ENCODE peak calls at places on chromosome 6, in seven cellular contexts. Z is cardiac muscle cell; X is colonic mucosa; T is fibroblast of mammary gland; U is GM23248; O is epithelial cell of esophagus; Y is Jurkat, Clone E6-1. G is an unnamed sample.

GRCh38 chr6:163579111-163579879 is 164.8 kb downstream of the QKI start:
- DNase-seq in Z (no peak), X (no peak), T (peak), U (peak), O (no peak), Y (no peak), G (no peak)

GRCh38 chr6:142474446-142475289 is 172.9 kb downstream of the ADGRG6 start:
- DNase-seq in Z (peak), X (peak), T (peak), U (peak), O (peak), Y (peak), G (peak)

GRCh38 chr6:163491901-163492300 is 77.4 kb downstream of the QKI start:
- DNase-seq in Z (no peak), X (no peak), T (no peak), U (no peak), O (no peak), Y (no peak), G (no peak)

GRCh38 chr6:14316911-14317535 is 199.5 kb downstream of the CD83 start:
- DNase-seq in Z (no peak), X (peak), T (no peak), U (no peak), O (no peak), Y (peak), G (peak)

GRCh38 chr6:45812937-45813336 is 202.7 kb downstream of the CLIC5 start:
- DNase-seq in Z (peak), X (no peak), T (no peak), U (no peak), O (no peak), Y (no peak), G (no peak)

GRCh38 chr6:154134471-154135147 is 95.6 kb downstream of the OPRM1 start:
- DNase-seq in Z (no peak), X (no peak), T (no peak), U (no peak), O (no peak), Y (no peak), G (no peak)

GRCh38 chr6:1068905-1069304 is 243.0 kb upstream of the FOXQ1 start:
- DNase-seq in Z (no peak), X (no peak), T (no peak), U (no peak), O (no peak), Y (no peak), G (no peak)

GRCh38 chr6:143301204-143301603 is 149.3 kb downstream of the ADAT2 start:
- DNase-seq in Z (no peak), X (no peak), T (no peak), U (no peak), O (no peak), Y (no peak), G (no peak)

GRCh38 chr6:137692806-137693205 is 174.3 kb upstream of the TNFAIP3 start:
- DNase-seq in Z (no peak), X (no peak), T (peak), U (peak), O (peak), Y (no peak), G (no peak)

GRCh38 chr6:816510-817084 is 123.7 kb upstream of the EXOC2 start:
- DNase-seq in Z (no peak), X (no peak), T (no peak), U (no peak), O (no peak), Y (peak), G (no peak)

GRCh38 chr6:109260126-109260525 is 122.1 kb downstream of the CD164 start:
- DNase-seq in Z (peak), X (no peak), T (peak), U (peak), O (peak), Y (no peak), G (no peak)

GRCh38 chr6:90251295-90251992 is 45.2 kb downstream of the BACH2 start:
- DNase-seq in Z (no peak), X (no peak), T (peak), U (no peak), O (peak), Y (no peak), G (no peak)

GRCh38 chr6:96631248-96631647 is 68.3 kb downstream of the FHL5 start:
- DNase-seq in Z (peak), X (no peak), T (peak), U (peak), O (peak), Y (no peak), G (no peak)

GRCh38 chr6:41039060-41039998 is at the start of gene UNC5CL:
- DNase-seq in Z (peak), X (peak), T (peak), U (peak), O (peak), Y (peak), G (peak)

GRCh38 chr6:149060300-149060984 is 257.1 kb upstream of the TAB2 start:
- DNase-seq in Z (peak), X (peak), T (no peak), U (no peak), O (no peak), Y (peak), G (peak)

GRCh38 chr6:169407338-169407737 is 153.7 kb upstream of the THBS2 start:
- DNase-seq in Z (no peak), X (no peak), T (no peak), U (peak), O (no peak), Y (no peak), G (no peak)

GRCh38 chr6:143236151-143236788 is 175.6 kb downstream of the AIG1 start:
- DNase-seq in Z (no peak), X (no peak), T (peak), U (peak), O (no peak), Y (no peak), G (peak)

GRCh38 chr6:11926594-11927407 is 85.3 kb upstream of the HIVEP1 start:
- DNase-seq in Z (no peak), X (no peak), T (no peak), U (no peak), O (no peak), Y (no peak), G (no peak)

GRCh38 chr6:17927705-17928104 is 59.7 kb downstream of the KIF13A start:
- DNase-seq in Z (no peak), X (no peak), T (no peak), U (no peak), O (no peak), Y (no peak), G (no peak)

GRCh38 chr6:71289039-71289801 is 609 bp downstream of the OGFRL1 start:
- DNase-seq in Z (peak), X (peak), T (peak), U (peak), O (peak), Y (no peak), G (no peak)

GRCh38 chr6:134288538-134289203 is 29.2 kb downstream of the SGK1 start:
- DNase-seq in Z (peak), X (no peak), T (peak), U (peak), O (peak), Y (peak), G (no peak)

GRCh38 chr6:20840675-20841074 is 306.4 kb downstream of the CDKAL1 start:
- DNase-seq in Z (peak), X (no peak), T (peak), U (peak), O (no peak), Y (no peak), G (no peak)

GRCh38 chr6:35518566-35519312 is 6.0 kb upstream of the TULP1 start:
- DNase-seq in Z (no peak), X (no peak), T (no peak), U (no peak), O (no peak), Y (no peak), G (no peak)

GRCh38 chr6:8014947-8015346 is 49.2 kb downstream of the BLOC1S5 start:
- DNase-seq in Z (no peak), X (no peak), T (no peak), U (peak), O (peak), Y (no peak), G (no peak)

DNA sequence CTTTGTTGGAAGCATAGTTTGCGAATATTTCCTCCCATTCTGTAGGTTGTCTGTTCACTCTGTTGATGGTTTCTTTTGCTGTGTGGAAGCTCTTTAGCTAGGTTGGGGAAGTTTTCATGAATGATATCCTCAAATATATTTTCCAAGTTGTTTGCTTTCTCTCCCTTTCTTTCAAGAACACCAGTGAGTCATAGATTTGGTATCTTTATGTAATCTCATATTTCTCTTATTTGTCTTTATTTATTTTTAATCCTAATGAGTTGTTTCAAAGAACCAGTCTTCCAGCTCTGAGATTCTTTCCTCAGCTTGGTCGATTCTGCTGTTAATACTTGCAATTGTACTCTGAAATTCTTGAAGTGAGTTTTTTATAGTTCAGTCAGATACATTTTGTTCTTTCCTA is 628.0 kb upstream of the ID4 start:
- DNase-seq in Z (no peak), X (no peak), T (no peak), U (no peak), O (peak), Y (no peak), G (no peak)
- H3K4me3 ChIP-seq in Z (no peak), X (no peak), T (no peak), U (no peak), O (no peak), Y (no peak), G (no peak)

GRCh38 chr6:157325069-157325805 is 1.9 kb upstream of the TMEM242 start:
- DNase-seq in Z (peak), X (no peak), T (no peak), U (peak), O (peak), Y (no peak), G (peak)

GRCh38 chr6:157323114-157323923 is at the start of gene TMEM242:
- DNase-seq in Z (peak), X (peak), T (peak), U (peak), O (peak), Y (peak), G (peak)

GRCh38 chr6:157326979-157327378 is 3.7 kb upstream of the TMEM242 start:
- DNase-seq in Z (peak), X (no peak), T (no peak), U (no peak), O (no peak), Y (no peak), G (no peak)

GRCh38 chr6:157323924-157324276 is 581 bp upstream of the TMEM242 start:
- DNase-seq in Z (peak), X (peak), T (peak), U (peak), O (peak), Y (no peak), G (peak)

GRCh38 chr6:157322792-157323113 is 566 bp downstream of the TMEM242 start:
- DNase-seq in Z (no peak), X (no peak), T (no peak), U (no peak), O (no peak), Y (no peak), G (no peak)
- H3K4me3 ChIP-seq in Z (peak), X (peak), T (peak), U (peak), O (peak), Y (peak), G (peak)

DNA sequence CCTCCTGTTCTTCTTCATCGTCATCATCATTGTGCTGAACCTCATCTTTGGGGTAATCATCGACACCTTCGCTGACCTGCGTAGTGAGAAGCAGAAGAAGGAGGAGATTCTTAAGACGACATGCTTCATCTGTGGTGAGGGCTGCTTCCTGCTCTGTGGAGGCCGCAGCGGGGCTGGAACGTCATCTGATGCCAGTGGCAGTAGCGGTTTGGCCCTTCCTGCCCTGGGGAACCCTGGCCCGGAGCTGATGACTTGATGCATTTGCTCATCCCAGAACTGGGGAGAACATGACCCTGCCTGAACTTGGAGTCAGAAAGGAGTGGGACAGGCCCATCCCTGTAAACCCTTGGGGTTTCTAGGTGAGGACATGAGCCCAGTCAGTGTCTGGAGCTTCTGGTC is 18.7 kb downstream of the UQCC2 start:
- DNase-seq in Z (peak), X (peak), T (peak), U (peak), O (peak), Y (no peak), G (peak)
- H3K4me3 ChIP-seq in Z (no peak), X (no peak), T (no peak), U (no peak), O (no peak), Y (no peak), G (no peak)

GRCh38 chr6:67358241-67358640 is 1276.8 kb upstream of the ADGRB3 start:
- DNase-seq in Z (no peak), X (no peak), T (no peak), U (no peak), O (no peak), Y (no peak), G (no peak)

GRCh38 chr6:67362976-67363375 is 1272.1 kb upstream of the ADGRB3 start:
- DNase-seq in Z (no peak), X (no peak), T (no peak), U (no peak), O (peak), Y (peak), G (no peak)

GRCh38 chr6:67361264-67361663 is 1273.8 kb upstream of the ADGRB3 start:
- DNase-seq in Z (no peak), X (no peak), T (no peak), U (no peak), O (no peak), Y (no peak), G (no peak)
- H3K4me3 ChIP-seq in Z (no peak), X (no peak), T (no peak), U (peak), O (no peak), Y (no peak), G (no peak)

GRCh38 chr6:111701146-111701545 is 95.5 kb upstream of the TRAF3IP2 start:
- DNase-seq in Z (no peak), X (no peak), T (no peak), U (no peak), O (no peak), Y (no peak), G (no peak)
- H3K4me3 ChIP-seq in Z (no peak), X (no peak), T (no peak), U (no peak), O (no peak), Y (no peak), G (no peak)

GRCh38 chr6:128600397-128600951 is 80.1 kb upstream of the PTPRK start:
- DNase-seq in Z (peak), X (no peak), T (peak), U (peak), O (peak), Y (peak), G (no peak)

GRCh38 chr6:128597956-128598355 is 77.6 kb upstream of the PTPRK start:
- DNase-seq in Z (no peak), X (no peak), T (no peak), U (peak), O (peak), Y (no peak), G (no peak)

GRCh38 chr6:128598561-128598960 is 78.2 kb upstream of the PTPRK start:
- DNase-seq in Z (no peak), X (no peak), T (no peak), U (no peak), O (peak), Y (peak), G (no peak)

GRCh38 chr6:128599036-128599435 is 78.6 kb upstream of the PTPRK start:
- DNase-seq in Z (no peak), X (no peak), T (peak), U (peak), O (no peak), Y (no peak), G (no peak)

DNA sequence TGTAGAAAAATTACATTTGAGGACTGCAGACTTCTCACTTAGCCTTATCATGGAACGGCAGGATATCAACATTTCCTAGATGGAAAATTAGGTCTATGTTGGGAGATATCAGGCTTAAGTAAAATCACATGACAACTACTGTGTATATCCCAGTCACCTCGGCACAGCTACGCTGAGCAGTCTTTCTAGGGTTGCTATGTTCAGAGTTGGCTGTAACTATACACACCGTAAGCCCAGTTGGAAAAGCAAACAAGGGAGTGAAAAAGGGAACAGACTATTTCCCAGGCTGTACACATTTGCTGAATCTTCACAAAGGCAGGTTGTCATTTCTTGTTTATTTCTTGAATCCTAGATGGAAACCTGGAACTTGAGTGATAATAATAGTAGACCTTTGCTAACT is 80.7 kb upstream of the PTPRK start:
- DNase-seq in Z (peak), X (no peak), T (peak), U (peak), O (peak), Y (no peak), G (peak)
- H3K4me3 ChIP-seq in Z (no peak), X (no peak), T (no peak), U (no peak), O (no peak), Y (no peak), G (no peak)